ENCODE peak calls at places on chromosome 6, in four cellular contexts. One of them, this sample, is unnamed. For H3K27me3, the result is how much of the 10 kb centered on the place peaks cover.

GRCh38 chr6:161254126-161254753 is 19.6 kb downstream of the AGPAT4 start:
- DNase-seq in PC-3: no peak
- DNase-seq in breast epithelium: no peak
- DNase-seq in left lung: no peak
- DNase-seq in this sample: no peak

GRCh38 chr6:29813809-29814208 is 13.8 kb upstream of the HLA-G start:
- DNase-seq in breast epithelium: no peak
- DNase-seq in PC-3: peak
- DNase-seq in left lung: no peak
- DNase-seq in this sample: no peak

GRCh38 chr6:42727084-42727601 is 4.7 kb upstream of the PRPH2 start:
- DNase-seq in left lung: peak
- DNase-seq in PC-3: no peak
- DNase-seq in breast epithelium: no peak
- DNase-seq in this sample: no peak

GRCh38 chr6:112372213-112372806 is 25.2 kb downstream of the RFPL4B start:
- DNase-seq in PC-3: peak
- DNase-seq in breast epithelium: no peak
- DNase-seq in left lung: no peak
- DNase-seq in this sample: no peak

GRCh38 chr6:42726026-42726425 is 3.6 kb upstream of the PRPH2 start:
- DNase-seq in PC-3: no peak
- DNase-seq in left lung: no peak
- DNase-seq in breast epithelium: no peak
- DNase-seq in this sample: no peak

GRCh38 chr6:30962716-30963115 is 20.8 kb upstream of the MUC21 start:
- DNase-seq in breast epithelium: no peak
- DNase-seq in PC-3: no peak
- DNase-seq in left lung: no peak
- DNase-seq in this sample: no peak

GRCh38 chr6:73652637-73653570 is 888 bp downstream of the SLC17A5 start:
- DNase-seq in PC-3: peak
- DNase-seq in breast epithelium: no peak
- DNase-seq in left lung: peak
- DNase-seq in this sample: peak

GRCh38 chr6:46312657-46313056 is 141.9 kb upstream of the ENPP5 start:
- DNase-seq in left lung: no peak
- DNase-seq in PC-3: no peak
- DNase-seq in breast epithelium: no peak
- DNase-seq in this sample: no peak

GRCh38 chr6:110017306-110017705 is 39.2 kb downstream of the GPR6 start:
- DNase-seq in left lung: no peak
- DNase-seq in PC-3: no peak
- DNase-seq in breast epithelium: no peak
- DNase-seq in this sample: no peak

GRCh38 chr6:79030023-79030422 is 48.0 kb downstream of the PHIP start:
- DNase-seq in PC-3: no peak
- DNase-seq in breast epithelium: no peak
- DNase-seq in left lung: no peak
- DNase-seq in this sample: no peak

GRCh38 chr6:71510057-71510713 is 221.6 kb downstream of the OGFRL1 start:
- DNase-seq in left lung: no peak
- DNase-seq in PC-3: peak
- DNase-seq in breast epithelium: no peak
- DNase-seq in this sample: no peak

GRCh38 chr6:155872961-155873360 is 417.3 kb upstream of the NOX3 start:
- DNase-seq in left lung: no peak
- DNase-seq in breast epithelium: no peak
- DNase-seq in PC-3: no peak
- DNase-seq in this sample: no peak

GRCh38 chr6:15344831-15345230 is 99.0 kb downstream of the JARID2 start:
- DNase-seq in left lung: no peak
- DNase-seq in breast epithelium: no peak
- DNase-seq in PC-3: no peak
- DNase-seq in this sample: no peak

GRCh38 chr6:94894300-94894699 is 683.0 kb upstream of the MANEA start:
- DNase-seq in breast epithelium: no peak
- DNase-seq in PC-3: no peak
- DNase-seq in left lung: no peak
- DNase-seq in this sample: no peak

GRCh38 chr6:26197736-26198625 is 110.8 kb downstream of the HFE start:
- DNase-seq in PC-3: peak
- DNase-seq in breast epithelium: no peak
- DNase-seq in left lung: no peak
- DNase-seq in this sample: peak

GRCh38 chr6:106732541-106732940 is 103.2 kb downstream of the QRSL1 start:
- DNase-seq in PC-3: no peak
- DNase-seq in breast epithelium: no peak
- DNase-seq in left lung: no peak
- DNase-seq in this sample: no peak

GRCh38 chr6:141463237-141463977 is 669.3 kb upstream of the GJE1 start:
- DNase-seq in breast epithelium: no peak
- DNase-seq in left lung: no peak
- DNase-seq in PC-3: peak
- DNase-seq in this sample: no peak

GRCh38 chr6:106591111-106591825 is 38.0 kb downstream of the RTN4IP1 start:
- DNase-seq in left lung: no peak
- DNase-seq in PC-3: peak
- DNase-seq in breast epithelium: no peak
- DNase-seq in this sample: no peak

GRCh38 chr6:26284537-26285142 is 80.4 kb upstream of the BTN3A2 start:
- DNase-seq in breast epithelium: peak
- DNase-seq in left lung: peak
- DNase-seq in PC-3: peak
- DNase-seq in this sample: peak

GRCh38 chr6:38432479-38432878 is 207.2 kb downstream of the BTBD9 start:
- DNase-seq in breast epithelium: no peak
- DNase-seq in left lung: no peak
- DNase-seq in PC-3: peak
- DNase-seq in this sample: no peak

GRCh38 chr6:141024526-141024925 is 1108.2 kb upstream of the GJE1 start:
- DNase-seq in PC-3: no peak
- DNase-seq in breast epithelium: no peak
- DNase-seq in left lung: no peak
- DNase-seq in this sample: no peak

GRCh38 chr6:110587328-110587727 is 110.9 kb upstream of the SLC22A16 start:
- DNase-seq in breast epithelium: no peak
- DNase-seq in left lung: no peak
- DNase-seq in PC-3: no peak
- DNase-seq in this sample: no peak

GRCh38 chr6:11083956-11084355 is 9.7 kb upstream of the SMIM13 start:
- DNase-seq in PC-3: no peak
- DNase-seq in breast epithelium: no peak
- DNase-seq in left lung: no peak
- DNase-seq in this sample: no peak

GRCh38 chr6:126963077-126963809 is 155.2 kb upstream of the RSPO3 start:
- DNase-seq in breast epithelium: no peak
- DNase-seq in PC-3: no peak
- DNase-seq in left lung: no peak
- DNase-seq in this sample: no peak

GRCh38 chr6:34418367-34418766 is 7.5 kb downstream of the RPS10 start:
- DNase-seq in breast epithelium: no peak
- DNase-seq in left lung: no peak
- DNase-seq in PC-3: no peak
- DNase-seq in this sample: no peak

DNA sequence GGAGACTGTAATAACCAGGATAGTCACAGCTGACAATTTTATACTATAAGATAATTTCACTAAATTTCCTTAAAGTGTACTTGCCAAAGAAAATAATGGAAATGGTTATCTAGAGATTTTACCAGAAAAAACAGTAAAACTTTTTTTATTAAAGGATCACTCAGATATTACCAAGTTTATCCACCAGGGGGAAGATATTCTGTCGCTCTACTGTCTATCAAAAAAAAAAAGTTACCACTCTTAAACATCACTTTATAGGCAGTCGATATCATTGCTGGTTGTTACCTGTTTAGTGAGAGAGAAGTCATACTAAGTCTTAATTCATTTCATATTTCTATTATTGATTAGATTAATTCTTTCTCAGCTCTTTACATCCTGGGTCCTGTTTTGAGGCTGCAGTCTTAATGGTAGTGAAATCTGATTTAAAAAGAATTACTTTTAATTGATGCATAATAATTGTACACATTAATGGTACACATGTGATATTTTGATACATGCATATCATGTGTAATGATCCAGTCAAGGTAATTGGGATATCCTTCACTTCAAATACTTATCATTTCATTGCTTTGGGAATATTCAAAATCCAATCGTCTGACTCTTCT is 18.9 kb downstream of the L3MBTL3 start:
- DNase-seq in breast epithelium: no peak
- DNase-seq in left lung: no peak
- DNase-seq in PC-3: peak
- DNase-seq in this sample: no peak
- TF ChIP-seq CTCF in breast epithelium: peak
- TF ChIP-seq CTCF in left lung: peak
- TF ChIP-seq CTCF in PC-3: peak
- TF ChIP-seq CTCF in this sample: peak

DNA sequence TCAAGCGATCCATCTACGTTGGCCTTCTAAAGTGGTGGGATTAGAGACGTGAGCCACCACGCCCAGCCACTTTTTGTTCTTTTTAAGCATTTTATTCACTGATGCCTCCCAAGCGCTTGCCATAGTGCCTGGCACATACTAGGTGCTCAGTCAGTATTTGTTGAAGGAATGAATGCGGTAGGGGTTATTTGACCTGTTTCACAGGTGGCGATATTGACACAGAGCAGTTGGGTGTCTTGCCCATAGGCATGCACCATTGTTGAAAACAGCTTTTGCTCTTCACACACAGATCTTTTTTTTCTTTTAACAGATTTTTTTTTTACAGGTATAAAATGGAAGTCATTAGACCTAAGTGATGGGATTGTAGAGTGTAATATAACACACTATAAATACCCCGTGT is 24.6 kb downstream of the RREB1 start:
- DNase-seq in left lung: no peak
- DNase-seq in PC-3: no peak
- DNase-seq in breast epithelium: no peak
- DNase-seq in this sample: no peak
- H3K27me3 ChIP-seq in left lung: under half
- H3K27me3 ChIP-seq in PC-3: under half
- H3K27me3 ChIP-seq in breast epithelium: under half
- H3K27me3 ChIP-seq in this sample: under half

GRCh38 chr6:119273287-119273686 is 76.3 kb downstream of the MAN1A1 start:
- DNase-seq in PC-3: no peak
- DNase-seq in breast epithelium: no peak
- DNase-seq in left lung: no peak
- DNase-seq in this sample: no peak
- TF ChIP-seq CTCF in PC-3: no peak
- TF ChIP-seq CTCF in breast epithelium: no peak
- TF ChIP-seq CTCF in left lung: no peak
- TF ChIP-seq CTCF in this sample: no peak

DNA sequence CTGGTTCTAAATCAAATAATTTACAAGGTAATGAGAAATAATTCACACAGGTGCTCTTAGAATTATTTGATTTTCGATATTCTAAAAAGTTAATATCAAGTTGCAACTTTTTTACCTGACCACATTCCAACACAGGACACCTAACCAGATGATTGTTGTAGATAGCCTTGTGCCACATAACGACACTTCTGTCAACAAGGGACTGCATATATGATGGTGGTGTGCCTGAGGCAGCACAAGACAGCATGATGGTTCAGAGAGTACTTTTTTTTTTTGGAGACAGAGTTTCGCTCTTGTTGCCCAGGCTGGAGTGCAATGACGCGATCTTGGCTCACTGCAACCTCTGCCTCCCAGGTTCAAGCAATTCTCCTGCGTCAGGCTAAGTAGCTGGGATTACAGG is 66.2 kb upstream of the TMEM30A start:
- DNase-seq in PC-3: no peak
- DNase-seq in breast epithelium: no peak
- DNase-seq in left lung: no peak
- DNase-seq in this sample: no peak
- H3K27me3 ChIP-seq in PC-3: under half
- H3K27me3 ChIP-seq in breast epithelium: under half
- H3K27me3 ChIP-seq in left lung: under half
- H3K27me3 ChIP-seq in this sample: under half

DNA sequence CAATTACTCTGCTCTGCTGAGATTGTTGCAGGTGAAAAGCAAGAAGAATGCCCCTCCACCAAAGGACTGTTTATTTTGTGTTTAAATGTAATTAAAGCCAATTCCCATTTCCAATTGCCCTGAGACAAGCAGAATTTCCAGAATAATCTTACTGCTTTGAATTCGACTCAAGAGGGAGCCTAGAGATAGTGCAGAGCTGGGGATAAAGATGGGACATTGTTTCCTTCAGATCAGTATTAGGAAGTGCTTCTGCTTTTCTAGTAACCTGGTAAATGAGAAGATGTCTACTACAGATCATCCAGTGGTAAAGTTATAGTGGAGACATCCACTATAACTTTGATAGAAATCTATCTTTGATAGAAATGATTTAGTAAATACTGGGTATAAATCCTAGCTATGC is 326.9 kb downstream of the UBE3D start:
- DNase-seq in left lung: no peak
- DNase-seq in breast epithelium: no peak
- DNase-seq in PC-3: no peak
- DNase-seq in this sample: no peak
- TF ChIP-seq CTCF in left lung: no peak
- TF ChIP-seq CTCF in breast epithelium: no peak
- TF ChIP-seq CTCF in PC-3: no peak
- TF ChIP-seq CTCF in this sample: no peak

GRCh38 chr6:1037430-1037829 is 274.5 kb upstream of the FOXQ1 start:
- DNase-seq in PC-3: no peak
- DNase-seq in breast epithelium: no peak
- DNase-seq in left lung: no peak
- DNase-seq in this sample: no peak
- H3K27me3 ChIP-seq in PC-3: half or more
- H3K27me3 ChIP-seq in breast epithelium: under half
- H3K27me3 ChIP-seq in left lung: under half
- H3K27me3 ChIP-seq in this sample: under half

GRCh38 chr6:9851541-9852380 is 563.1 kb downstream of the TFAP2A start:
- DNase-seq in left lung: no peak
- DNase-seq in PC-3: peak
- DNase-seq in breast epithelium: no peak
- DNase-seq in this sample: no peak
- TF ChIP-seq CTCF in left lung: no peak
- TF ChIP-seq CTCF in PC-3: peak
- TF ChIP-seq CTCF in breast epithelium: no peak
- TF ChIP-seq CTCF in this sample: no peak

DNA sequence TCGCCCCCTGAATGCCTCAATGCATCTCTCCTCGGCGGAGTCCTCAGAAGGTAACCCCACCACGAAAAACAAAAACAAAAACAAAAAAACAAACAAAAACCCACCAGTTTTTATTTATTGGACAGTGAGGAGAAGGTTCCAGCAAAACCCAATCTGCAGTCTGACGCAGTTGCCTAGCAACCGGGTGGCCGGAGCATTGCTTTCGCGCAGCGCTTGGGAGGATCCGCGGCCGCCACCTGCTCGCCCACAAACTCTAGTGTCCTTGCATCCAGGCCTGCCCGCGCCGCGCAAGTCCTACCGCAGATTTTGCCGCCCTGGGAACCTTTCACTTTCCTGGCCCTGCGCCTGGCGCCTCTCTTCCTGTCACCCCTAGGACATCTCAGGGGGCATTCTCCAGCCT is 17.6 kb downstream of the TFAP2B start:
- DNase-seq in breast epithelium: no peak
- DNase-seq in PC-3: no peak
- DNase-seq in left lung: peak
- DNase-seq in this sample: no peak
- H3K27me3 ChIP-seq in breast epithelium: under half
- H3K27me3 ChIP-seq in PC-3: under half
- H3K27me3 ChIP-seq in left lung: half or more
- H3K27me3 ChIP-seq in this sample: half or more